ENCODE peak calls at places on chromosomes 12 and 14, in eight cellular contexts. O, X, V, Y, I, W, L and A are unnamed samples.

GRCh38 chr14:74671789-74672188 is 41.1 kb downstream of the AREL1 start:
- DNase-seq in X (no peak), O (no peak), I (peak), L (no peak), Y (no peak), V (no peak), W (no peak), A (no peak)

GRCh38 chr14:94123868-94124267 is 5.5 kb downstream of the IFI27L2 start:
- DNase-seq in L (no peak), I (no peak), W (no peak), V (no peak), Y (no peak), O (no peak), X (no peak), A (no peak)

GRCh38 chr14:24398298-24398942 is 383 bp upstream of the NYNRIN start:
- DNase-seq in L (no peak), X (no peak), W (no peak), Y (no peak), O (no peak), I (no peak), V (peak), A (peak)

GRCh38 chr14:23436327-23437141 is 1.1 kb upstream of the MYH7 start:
- DNase-seq in I (no peak), O (no peak), V (peak), X (no peak), L (no peak), Y (no peak), W (no peak), A (peak)

GRCh38 chr14:52862652-52863338 is 71.4 kb upstream of the GNPNAT1 start:
- DNase-seq in O (no peak), I (peak), L (no peak), V (no peak), W (no peak), Y (no peak), X (no peak), A (no peak)

GRCh38 chr12:65889144-65889880 is 65.0 kb downstream of the HMGA2 start:
- DNase-seq in I (no peak), L (no peak), X (no peak), V (no peak), Y (no peak), O (no peak), W (no peak), A (no peak)

GRCh38 chr14:91229743-91230200 is 14.7 kb downstream of the GPR68 start:
- DNase-seq in L (no peak), V (no peak), X (no peak), W (no peak), I (peak), O (peak), Y (peak), A (no peak)

GRCh38 chr14:25944020-25944419 is 653.8 kb downstream of the NOVA1 start:
- DNase-seq in O (no peak), L (no peak), I (no peak), W (no peak), Y (no peak), V (no peak), X (no peak), A (no peak)

GRCh38 chr14:52068741-52069616 is at the start of gene NID2:
- DNase-seq in X (peak), O (peak), L (peak), V (peak), W (peak), Y (no peak), I (peak), A (peak)

GRCh38 chr12:54394281-54394719 is 9.8 kb upstream of the ZNF385A start:
- DNase-seq in V (no peak), X (peak), I (peak), W (no peak), O (peak), Y (peak), L (peak), A (no peak)

GRCh38 chr14:103140316-103141109 is 17.3 kb downstream of the TNFAIP2 start:
- DNase-seq in X (peak), O (no peak), V (no peak), I (no peak), Y (peak), L (no peak), W (no peak), A (no peak)

GRCh38 chr12:121108492-121108891 is 24.2 kb upstream of the P2RX7 start:
- DNase-seq in L (no peak), Y (no peak), X (no peak), W (no peak), I (no peak), V (no peak), O (no peak), A (no peak)

GRCh38 chr12:79006306-79006705 is 141.7 kb downstream of the SYT1 start:
- DNase-seq in X (no peak), Y (peak), I (peak), L (no peak), V (no peak), O (no peak), W (no peak), A (no peak)

GRCh38 chr12:111248221-111248620 is 120.7 kb downstream of the PHETA1 start:
- DNase-seq in W (no peak), O (no peak), Y (no peak), L (no peak), X (no peak), V (no peak), I (no peak), A (no peak)

GRCh38 chr12:6761849-6762248 is 4.3 kb upstream of the PTMS start:
- DNase-seq in V (no peak), L (no peak), I (no peak), X (no peak), Y (no peak), W (no peak), O (no peak), A (no peak)

GRCh38 chr12:88142610-88142991 is 494 bp downstream of the TMTC3 start:
- DNase-seq in W (peak), O (peak), L (peak), Y (no peak), X (no peak), I (no peak), V (peak), A (peak)

GRCh38 chr12:58066296-58066695 is 124.9 kb downstream of the ATP23 start:
- DNase-seq in I (no peak), Y (no peak), V (no peak), W (no peak), O (no peak), L (no peak), X (peak), A (no peak)

GRCh38 chr12:42162198-42162597 is 17.5 kb upstream of the GXYLT1 start:
- DNase-seq in V (no peak), W (no peak), Y (no peak), O (no peak), I (peak), L (no peak), X (no peak), A (no peak)

GRCh38 chr14:21556378-21557083 is 23.3 kb downstream of the OR10G3 start:
- DNase-seq in X (no peak), L (no peak), V (no peak), O (no peak), Y (no peak), W (no peak), I (no peak), A (no peak)

GRCh38 chr14:94113490-94113889 is 3.0 kb downstream of the IFI27 start:
- DNase-seq in X (peak), L (no peak), Y (no peak), I (peak), W (no peak), V (peak), O (no peak), A (peak)

GRCh38 chr14:22379727-22380126 is 209.3 kb downstream of the DAD1 start:
- DNase-seq in I (peak), X (no peak), W (no peak), O (no peak), V (no peak), L (no peak), Y (no peak), A (no peak)

GRCh38 chr14:24053548-24054323 is 1.9 kb downstream of the CARMIL3 start:
- DNase-seq in L (no peak), O (no peak), Y (no peak), I (no peak), W (no peak), X (no peak), V (no peak), A (no peak)

GRCh38 chr12:92912052-92912451 is 17.0 kb downstream of the EEA1 start:
- DNase-seq in W (no peak), O (no peak), L (no peak), I (peak), Y (no peak), X (no peak), V (no peak), A (no peak)

GRCh38 chr12:68871899-68872298 is 61.1 kb downstream of the CPM start:
- DNase-seq in W (no peak), O (no peak), L (peak), Y (peak), X (no peak), I (peak), V (no peak), A (no peak)

GRCh38 chr12:80938397-80938796 is 663 bp upstream of the LIN7A start:
- DNase-seq in V (no peak), I (no peak), W (no peak), X (no peak), L (no peak), Y (no peak), O (no peak), A (no peak)

GRCh38 chr12:113468365-113469223 is 3.1 kb downstream of the LHX5 start:
- DNase-seq in O (no peak), L (no peak), W (no peak), V (no peak), X (no peak), I (no peak), Y (no peak), A (no peak)

GRCh38 chr14:95396221-95396620 is 76.5 kb upstream of the CLMN start:
- DNase-seq in I (no peak), V (no peak), O (no peak), L (no peak), X (no peak), Y (peak), W (no peak), A (no peak)

GRCh38 chr14:61463664-61464063 is 142.3 kb downstream of the PRKCH start:
- DNase-seq in I (no peak), X (no peak), O (no peak), Y (no peak), V (no peak), L (no peak), W (no peak), A (no peak)

GRCh38 chr14:22417914-22418313 is 171.1 kb downstream of the DAD1 start:
- DNase-seq in V (no peak), X (no peak), Y (peak), I (no peak), L (no peak), O (no peak), W (no peak), A (no peak)

GRCh38 chr12:104680506-104680905 is 223.8 kb downstream of the CHST11 start:
- DNase-seq in O (no peak), Y (no peak), W (no peak), X (no peak), I (no peak), L (no peak), V (no peak), A (no peak)

GRCh38 chr14:52025952-52026510 is 36.7 kb downstream of the RTRAF start:
- DNase-seq in W (no peak), O (no peak), I (peak), V (no peak), X (no peak), Y (no peak), L (no peak), A (no peak)

GRCh38 chr14:83253870-83254269 is 1720.2 kb upstream of the SEL1L start:
- DNase-seq in O (no peak), L (no peak), Y (no peak), X (no peak), W (no peak), I (no peak), V (no peak), A (no peak)

GRCh38 chr12:32501835-32502333 is 102.5 kb downstream of the FGD4 start:
- DNase-seq in I (peak), W (peak), V (no peak), Y (no peak), L (peak), O (no peak), X (peak), A (no peak)

GRCh38 chr12:112107306-112107705 is 1.3 kb downstream of the NAA25 start:
- DNase-seq in O (no peak), Y (no peak), L (no peak), I (no peak), W (no peak), V (no peak), X (no peak), A (no peak)

GRCh38 chr12:71828813-71829212 is 10.7 kb upstream of the TBC1D15 start:
- DNase-seq in I (no peak), X (no peak), O (no peak), L (no peak), Y (no peak), V (no peak), W (no peak), A (no peak)

GRCh38 chr12:8913702-8914032 is 642 bp upstream of the PHC1 start:
- DNase-seq in Y (peak), V (no peak), W (no peak), L (no peak), I (no peak), X (peak), O (no peak), A (no peak)

GRCh38 chr12:47775100-47775911 is 2.3 kb downstream of the SLC48A1 start:
- DNase-seq in Y (peak), O (no peak), I (no peak), V (peak), X (no peak), W (no peak), L (no peak), A (no peak)